ENCODE peak calls at places on chromosomes 12 and 14, in six cellular contexts. H is fibroblast of mammary gland; I is AG04450; Y is choroid plexus epithelial cell; K is IMR-90; B is CD8-positive, alpha-beta T cell. S is an unnamed sample.

GRCh38 chr12:6306599-6307220 is 3.8 kb upstream of the PLEKHG6 start:
- DNase-seq in B (no peak), H (no peak), I (no peak), Y (no peak), K (no peak), S (no peak)

GRCh38 chr12:38664661-38665269 is 240.6 kb downstream of the CPNE8 start:
- DNase-seq in Y (peak), K (no peak), B (no peak), I (no peak), H (peak), S (peak)

GRCh38 chr12:11273449-11273848 is 3.9 kb upstream of the PRB3 start:
- DNase-seq in Y (no peak), H (no peak), K (no peak), B (no peak), I (no peak), S (no peak)

GRCh38 chr12:48811454-48812090 is 6.7 kb upstream of the CACNB3 start:
- DNase-seq in I (no peak), H (peak), K (peak), Y (peak), B (no peak), S (no peak)

GRCh38 chr12:95601091-95601490 is 49.8 kb upstream of the USP44 start:
- DNase-seq in I (no peak), H (peak), K (no peak), Y (no peak), B (no peak), S (peak)

GRCh38 chr14:61253064-61253753 is 27.9 kb downstream of the TMEM30B start:
- DNase-seq in B (no peak), K (no peak), I (no peak), H (no peak), Y (no peak), S (no peak)

GRCh38 chr12:2256453-2256852 is 203.7 kb downstream of the CACNA1C start:
- DNase-seq in H (peak), K (peak), B (no peak), Y (peak), I (no peak), S (no peak)

GRCh38 chr12:33763331-33763730 is 259.0 kb upstream of the ALG10 start:
- DNase-seq in H (no peak), I (no peak), Y (no peak), K (no peak), B (no peak), S (no peak)

GRCh38 chr12:125330645-125331341 is 265.6 kb downstream of the AACS start:
- DNase-seq in K (no peak), B (peak), Y (peak), H (peak), I (no peak), S (peak)

GRCh38 chr12:104064842-104065441 is 611 bp downstream of the HCFC2 start:
- DNase-seq in H (no peak), K (no peak), I (no peak), B (no peak), Y (peak), S (no peak)

GRCh38 chr14:92503756-92504491 is 9.7 kb upstream of the RIN3 start:
- DNase-seq in K (peak), Y (peak), I (no peak), B (no peak), H (peak), S (peak)

GRCh38 chr12:103680591-103681065 is 93.6 kb downstream of the STAB2 start:
- DNase-seq in Y (no peak), H (peak), K (peak), I (no peak), B (no peak), S (peak)

GRCh38 chr12:95102916-95103671 is 29.7 kb upstream of the NR2C1 start:
- DNase-seq in I (peak), B (no peak), K (peak), Y (peak), H (peak), S (peak)

GRCh38 chr12:12033589-12034223 is 37.0 kb upstream of the BCL2L14 start:
- DNase-seq in Y (no peak), K (no peak), I (no peak), B (no peak), H (no peak), S (no peak)

GRCh38 chr14:97164014-97164413 is 366.8 kb downstream of the VRK1 start:
- DNase-seq in H (peak), B (no peak), I (no peak), Y (no peak), K (no peak), S (no peak)

GRCh38 chr12:120835657-120836056 is 68.5 kb downstream of the SPPL3 start:
- DNase-seq in H (no peak), K (no peak), Y (no peak), B (no peak), I (no peak), S (peak)

GRCh38 chr12:11227373-11227772 is 40.6 kb upstream of the TAS2R42 start:
- DNase-seq in I (no peak), B (no peak), H (no peak), Y (no peak), K (no peak), S (no peak)

GRCh38 chr14:104658325-104658712 is 31.1 kb upstream of the INF2 start:
- DNase-seq in Y (no peak), H (no peak), B (no peak), I (no peak), K (no peak), S (no peak)

GRCh38 chr12:119949594-119949993 is 39.4 kb upstream of the BICDL1 start:
- DNase-seq in I (no peak), Y (no peak), H (no peak), K (no peak), B (no peak), S (no peak)

GRCh38 chr14:61568572-61569011 is 126.7 kb upstream of the HIF1A start:
- DNase-seq in Y (no peak), H (no peak), B (peak), I (no peak), K (no peak), S (no peak)

GRCh38 chr12:101847325-101847724 is 16.6 kb upstream of the GNPTAB start:
- DNase-seq in Y (no peak), K (no peak), B (no peak), H (no peak), I (no peak), S (no peak)

GRCh38 chr14:79424462-79424861 is 786.8 kb downstream of the DIO2 start:
- DNase-seq in B (no peak), Y (peak), K (peak), I (peak), H (peak), S (peak)

GRCh38 chr14:68816943-68817430 is 24.1 kb upstream of the ZFP36L1 start:
- DNase-seq in H (no peak), I (no peak), K (no peak), Y (no peak), B (no peak), S (no peak)

GRCh38 chr12:47082963-47083621 is 3.3 kb upstream of the AMIGO2 start:
- DNase-seq in B (no peak), H (peak), I (peak), Y (peak), K (peak), S (peak)

GRCh38 chr14:95527392-95528002 is 7.4 kb upstream of the GLRX5 start:
- DNase-seq in I (no peak), K (peak), H (peak), B (no peak), Y (peak), S (peak)

GRCh38 chr12:47652491-47653234 is 53.2 kb downstream of the RPAP3 start:
- DNase-seq in I (no peak), H (no peak), Y (peak), B (no peak), K (no peak), S (no peak)

GRCh38 chr12:49369723-49370145 is 2.5 kb downstream of the SPATS2 start:
- DNase-seq in B (no peak), Y (peak), I (no peak), H (peak), K (peak), S (peak)

GRCh38 chr12:56358836-56359532 is 923 bp downstream of the STAT2 start:
- DNase-seq in K (peak), B (no peak), H (peak), Y (peak), I (peak), S (peak)

GRCh38 chr12:49750027-49750977 is 8.9 kb downstream of the TMBIM6 start:
- DNase-seq in K (peak), I (no peak), B (no peak), Y (peak), H (peak), S (peak)

GRCh38 chr12:108526482-108527234 is 11.6 kb downstream of the FICD start:
- DNase-seq in B (no peak), Y (peak), K (peak), I (no peak), H (peak), S (no peak)

GRCh38 chr14:50395448-50395847 is 1.2 kb downstream of the CDKL1 start:
- DNase-seq in K (no peak), H (peak), Y (no peak), B (no peak), I (no peak), S (peak)
- H3K4me3 ChIP-seq in K (no peak), H (peak), Y (peak), B (no peak), I (peak), S (no peak)

GRCh38 chr12:43692064-43692463 is 66.5 kb downstream of the PUS7L start:
- DNase-seq in B (no peak), I (no peak), K (peak), Y (peak), H (peak), S (peak)
- TF ChIP-seq CTCF in B (no peak), I (no peak), K (no peak), Y (no peak), H (no peak), S (no peak)

GRCh38 chr12:110577717-110578521 is 5.2 kb downstream of the PPTC7 start:
- DNase-seq in Y (peak), B (peak), H (peak), K (peak), I (no peak), S (peak)

GRCh38 chr12:110579239-110579888 is 3.8 kb downstream of the PPTC7 start:
- DNase-seq in H (no peak), I (no peak), Y (no peak), K (no peak), B (no peak), S (no peak)

GRCh38 chr12:110576504-110576903 is 6.6 kb downstream of the PPTC7 start:
- DNase-seq in K (no peak), B (no peak), I (no peak), H (no peak), Y (no peak), S (no peak)

GRCh38 chr12:110579889-110580253 is 3.2 kb downstream of the PPTC7 start:
- DNase-seq in H (no peak), Y (no peak), I (no peak), K (no peak), B (no peak), S (no peak)

GRCh38 chr12:110578522-110579238 is 4.4 kb downstream of the PPTC7 start:
- DNase-seq in H (no peak), Y (no peak), I (no peak), K (no peak), B (no peak), S (no peak)
- H3K4me3 ChIP-seq in H (peak), Y (no peak), I (no peak), K (no peak), B (peak), S (peak)

GRCh38 chr12:123761841-123762714 is at the start of gene DNAH10:
- DNase-seq in K (no peak), B (peak), I (no peak), H (peak), Y (peak), S (no peak)
- TF ChIP-seq CTCF in K (peak), B (no peak), I (peak), H (no peak), Y (peak), S (no peak)

GRCh38 chr12:45051490-45052105 is 699 bp upstream of the DBX2 start:
- DNase-seq in I (no peak), Y (peak), H (peak), K (no peak), B (no peak), S (peak)

GRCh38 chr12:45050331-45050750 is 558 bp downstream of the DBX2 start:
- DNase-seq in I (no peak), B (no peak), Y (no peak), H (no peak), K (no peak), S (no peak)

GRCh38 chr12:45050751-45051489 is at the start of gene DBX2:
- DNase-seq in Y (peak), I (no peak), H (no peak), B (no peak), K (no peak), S (peak)

GRCh38 chr12:45049912-45050318 is 984 bp downstream of the DBX2 start:
- DNase-seq in H (peak), B (no peak), Y (no peak), I (no peak), K (no peak), S (peak)
- H3K4me3 ChIP-seq in H (no peak), B (no peak), Y (no peak), I (no peak), K (no peak), S (no peak)

DNA sequence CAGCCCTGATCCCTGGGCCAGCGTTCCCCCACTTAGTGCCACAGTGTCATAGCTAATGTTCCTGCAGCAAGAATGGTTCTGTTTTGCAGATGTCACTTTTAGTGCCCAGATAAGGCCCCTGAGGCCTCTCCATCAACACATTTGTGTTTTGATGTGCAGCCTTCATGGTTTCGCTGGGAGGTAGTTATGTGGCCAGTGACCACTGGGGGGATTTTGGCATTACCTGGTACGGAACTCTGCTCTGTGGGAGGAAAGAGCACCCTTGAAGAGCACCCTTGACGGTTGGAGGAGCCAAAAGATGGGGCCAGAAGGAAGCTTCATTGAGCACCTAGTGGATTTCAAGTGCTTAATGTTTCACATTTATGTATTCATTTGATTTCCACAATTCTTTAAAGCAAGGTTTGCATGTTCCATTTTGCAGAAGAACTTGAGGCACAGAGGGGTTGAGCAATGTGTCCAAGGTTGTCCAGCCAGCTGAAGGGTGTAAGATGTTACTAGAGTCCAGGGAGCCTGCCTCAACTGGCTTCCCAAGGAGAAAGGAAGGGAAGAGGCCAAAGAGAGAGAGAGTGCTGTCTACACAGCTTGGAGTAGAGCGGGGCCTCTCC is 13.0 kb downstream of the SERPINA11 start:
- DNase-seq in Y (no peak), B (no peak), H (no peak), K (no peak), I (no peak), S (no peak)
- TF ChIP-seq CTCF in Y (no peak), B (no peak), H (no peak), K (no peak), I (no peak), S (peak)

GRCh38 chr14:99267871-99268775 is 3.9 kb downstream of the BCL11B start:
- DNase-seq in K (no peak), B (no peak), Y (no peak), H (no peak), I (no peak), S (no peak)

GRCh38 chr14:99271288-99271941 is 582 bp downstream of the BCL11B start:
- DNase-seq in Y (no peak), H (no peak), K (no peak), B (no peak), I (no peak), S (peak)

GRCh38 chr14:99270491-99271287 is 1.3 kb downstream of the BCL11B start:
- DNase-seq in H (no peak), B (no peak), K (no peak), I (no peak), Y (no peak), S (no peak)

GRCh38 chr14:99266181-99267178 is 5.5 kb downstream of the BCL11B start:
- DNase-seq in I (peak), H (peak), K (peak), B (peak), Y (peak), S (peak)

DNA sequence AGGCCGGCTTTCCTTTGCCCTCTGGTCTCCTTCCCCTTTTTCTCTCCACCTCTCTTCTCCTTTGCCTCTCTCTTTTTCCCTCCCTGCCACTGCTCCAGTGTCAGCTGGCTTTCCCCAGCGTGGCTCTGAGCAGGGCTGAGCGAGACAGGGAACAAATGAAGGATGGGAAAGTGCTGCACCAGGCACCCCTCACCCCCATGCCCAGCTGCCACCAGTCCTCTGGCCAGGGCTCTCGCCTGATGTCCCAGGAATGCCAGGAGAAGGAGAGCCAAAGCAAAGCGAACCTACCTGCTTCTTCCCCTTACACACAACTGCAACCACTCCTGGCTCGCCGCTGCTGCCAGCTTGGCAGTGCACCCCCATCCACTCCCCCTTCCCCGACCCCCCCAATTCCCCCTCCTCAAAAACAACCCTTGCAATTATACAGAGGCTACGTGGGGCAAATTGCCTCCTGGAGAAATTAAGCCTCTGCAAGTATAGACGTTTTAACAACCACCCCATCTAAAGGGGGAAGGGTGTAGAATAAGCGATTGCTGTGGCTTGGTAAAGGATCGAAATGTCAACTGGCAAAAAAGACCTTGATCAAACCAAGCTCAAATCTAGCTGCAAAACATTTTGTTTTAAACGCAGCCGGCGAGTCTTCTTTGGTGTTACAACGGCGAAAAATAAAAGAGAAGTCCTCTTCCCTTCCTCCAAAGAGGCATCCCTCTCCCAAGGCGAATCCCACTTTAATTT is 3.1 kb downstream of the BCL11B start:
- DNase-seq in B (no peak), I (no peak), Y (no peak), K (no peak), H (no peak), S (no peak)
- H3K4me3 ChIP-seq in B (peak), I (no peak), Y (no peak), K (no peak), H (no peak), S (no peak)

DNA sequence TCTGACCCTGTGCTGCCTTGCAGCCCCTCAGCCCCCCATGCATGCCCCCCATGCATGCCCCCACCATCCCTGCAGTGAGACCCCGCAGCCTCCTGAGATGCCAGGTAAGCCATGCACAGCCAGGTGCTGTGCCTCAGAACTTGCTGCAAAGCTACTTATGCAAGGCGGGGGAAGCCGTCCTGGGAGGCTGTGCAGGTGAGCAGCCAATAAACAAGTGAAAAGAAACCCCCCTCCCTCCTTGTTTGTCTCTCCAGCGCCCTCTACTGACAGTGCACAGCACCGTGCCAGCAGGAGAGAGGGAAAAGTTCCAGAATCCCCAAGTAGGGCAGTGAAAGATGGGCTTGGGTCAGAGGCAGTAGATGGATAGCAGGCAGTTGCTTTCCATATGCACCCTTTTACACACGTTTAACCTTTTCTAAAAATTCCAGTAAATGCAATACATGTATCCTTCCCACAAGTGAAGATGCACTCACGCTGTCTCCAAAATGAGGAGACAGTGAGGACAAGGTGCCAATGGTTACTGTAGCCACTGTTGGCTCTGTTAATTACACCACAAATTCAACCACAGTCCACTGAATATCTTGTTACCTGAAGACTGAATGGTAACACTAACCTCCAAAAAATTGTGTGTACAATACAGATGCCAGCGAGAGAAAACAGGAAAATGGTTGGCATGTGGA is 18.0 kb downstream of the TNFAIP2 start:
- DNase-seq in H (peak), I (no peak), K (peak), Y (peak), B (no peak), S (peak)
- TF ChIP-seq CTCF in H (peak), I (peak), K (peak), Y (peak), B (no peak), S (peak)

S was measured in fibroblast of the aortic adventitia.